ENCODE peak calls at places on chromosomes 6 and 20, in four cellular contexts. One of them, this sample, is unnamed.

GRCh38 chr20:23021941-23022340 is 13.2 kb upstream of the SSTR4 start:
- DNase-seq in transverse colon: no peak
- DNase-seq in WERI-Rb-1: no peak
- DNase-seq in suprapubic skin: no peak
- DNase-seq in this sample: peak

GRCh38 chr6:24126586-24127192 is 674 bp downstream of the NRSN1 start:
- DNase-seq in suprapubic skin: no peak
- DNase-seq in WERI-Rb-1: no peak
- DNase-seq in transverse colon: peak
- DNase-seq in this sample: peak

GRCh38 chr6:43935921-43936320 is 165.9 kb downstream of the VEGFA start:
- DNase-seq in suprapubic skin: peak
- DNase-seq in transverse colon: no peak
- DNase-seq in WERI-Rb-1: peak
- DNase-seq in this sample: no peak

GRCh38 chr6:143929975-143930374 is 65.7 kb downstream of the ZC2HC1B start:
- DNase-seq in WERI-Rb-1: no peak
- DNase-seq in transverse colon: no peak
- DNase-seq in suprapubic skin: no peak
- DNase-seq in this sample: no peak

GRCh38 chr20:8357703-8358102 is 225.6 kb downstream of the PLCB1 start:
- DNase-seq in transverse colon: no peak
- DNase-seq in suprapubic skin: no peak
- DNase-seq in WERI-Rb-1: no peak
- DNase-seq in this sample: no peak

GRCh38 chr6:167793421-167793820 is 33.3 kb upstream of the AFDN start:
- DNase-seq in transverse colon: peak
- DNase-seq in WERI-Rb-1: no peak
- DNase-seq in suprapubic skin: no peak
- DNase-seq in this sample: no peak

GRCh38 chr20:62358171-62358719 is 8.9 kb downstream of the LAMA5 start:
- DNase-seq in WERI-Rb-1: peak
- DNase-seq in suprapubic skin: no peak
- DNase-seq in transverse colon: no peak
- DNase-seq in this sample: no peak

GRCh38 chr20:45347297-45347935 is 808 bp downstream of the SDC4 start:
- DNase-seq in transverse colon: no peak
- DNase-seq in suprapubic skin: no peak
- DNase-seq in WERI-Rb-1: no peak
- DNase-seq in this sample: no peak

GRCh38 chr6:4460595-4461475 is 315.4 kb upstream of the CDYL start:
- DNase-seq in transverse colon: peak
- DNase-seq in WERI-Rb-1: no peak
- DNase-seq in suprapubic skin: peak
- DNase-seq in this sample: peak

GRCh38 chr6:158639056-158639455 is 5.5 kb downstream of the DYNLT1 start:
- DNase-seq in transverse colon: no peak
- DNase-seq in WERI-Rb-1: no peak
- DNase-seq in suprapubic skin: no peak
- DNase-seq in this sample: no peak

GRCh38 chr6:158642805-158643489 is 1.6 kb downstream of the DYNLT1 start:
- DNase-seq in suprapubic skin: no peak
- DNase-seq in transverse colon: no peak
- DNase-seq in WERI-Rb-1: no peak
- DNase-seq in this sample: no peak

GRCh38 chr6:158638393-158638792 is 6.2 kb downstream of the DYNLT1 start:
- DNase-seq in transverse colon: no peak
- DNase-seq in WERI-Rb-1: no peak
- DNase-seq in suprapubic skin: no peak
- DNase-seq in this sample: no peak

GRCh38 chr6:158642097-158642601 is 2.4 kb downstream of the DYNLT1 start:
- DNase-seq in WERI-Rb-1: no peak
- DNase-seq in suprapubic skin: no peak
- DNase-seq in transverse colon: no peak
- DNase-seq in this sample: no peak

DNA sequence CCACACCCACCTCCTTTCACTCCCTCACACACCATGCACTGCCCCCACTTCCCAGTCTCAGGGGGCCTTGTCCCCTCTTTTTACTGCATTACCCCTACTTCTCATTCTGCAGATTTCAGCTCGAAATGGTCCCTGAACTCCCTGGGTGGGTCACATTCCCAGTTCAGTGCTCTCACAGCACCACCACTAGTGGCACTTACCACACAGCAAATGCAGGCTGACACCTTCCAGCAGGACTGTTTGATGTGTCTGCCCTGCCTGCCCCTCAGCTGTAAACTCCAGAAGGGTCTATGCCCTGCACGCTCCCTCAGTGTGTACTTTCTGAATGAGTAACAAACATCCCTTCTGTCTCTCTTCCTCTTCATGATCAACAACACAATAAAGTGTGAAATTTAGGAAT is 4.0 kb downstream of the DYNLT1 start:
- DNase-seq in suprapubic skin: no peak
- DNase-seq in transverse colon: no peak
- DNase-seq in WERI-Rb-1: no peak
- DNase-seq in this sample: no peak
- TF ChIP-seq CTCF in suprapubic skin: no peak
- TF ChIP-seq CTCF in transverse colon: no peak
- TF ChIP-seq CTCF in WERI-Rb-1: no peak
- TF ChIP-seq CTCF in this sample: no peak

GRCh38 chr6:37566209-37566859 is 66.6 kb upstream of the CCDC167 start:
- DNase-seq in transverse colon: peak
- DNase-seq in WERI-Rb-1: peak
- DNase-seq in suprapubic skin: no peak
- DNase-seq in this sample: no peak
- H3K4me3 ChIP-seq in transverse colon: peak
- H3K4me3 ChIP-seq in WERI-Rb-1: peak
- H3K4me3 ChIP-seq in suprapubic skin: peak
- H3K4me3 ChIP-seq in this sample: peak

DNA sequence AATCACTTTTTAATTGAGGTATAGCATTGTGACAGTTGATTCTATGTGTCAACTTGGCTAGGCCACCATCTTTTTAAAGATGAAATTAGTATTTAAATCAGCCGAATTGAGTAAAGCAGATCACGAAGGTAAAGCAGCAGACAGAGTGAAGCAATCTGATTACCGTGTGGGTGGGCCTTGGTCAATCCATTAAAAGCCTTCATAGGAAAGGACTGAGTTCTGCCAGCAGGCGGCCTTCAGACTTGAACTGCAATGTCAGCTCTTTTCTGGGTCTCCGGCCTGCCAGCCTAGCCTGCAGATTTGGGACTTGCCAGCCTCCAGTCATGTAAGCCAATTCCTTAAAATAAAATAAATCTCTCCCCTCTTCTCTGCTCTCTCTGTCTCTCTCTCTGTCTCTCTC is 22.4 kb upstream of the TGM2 start:
- DNase-seq in WERI-Rb-1: peak
- DNase-seq in suprapubic skin: no peak
- DNase-seq in transverse colon: no peak
- DNase-seq in this sample: no peak
- TF ChIP-seq CTCF in WERI-Rb-1: peak
- TF ChIP-seq CTCF in suprapubic skin: no peak
- TF ChIP-seq CTCF in transverse colon: no peak
- TF ChIP-seq CTCF in this sample: peak

DNA sequence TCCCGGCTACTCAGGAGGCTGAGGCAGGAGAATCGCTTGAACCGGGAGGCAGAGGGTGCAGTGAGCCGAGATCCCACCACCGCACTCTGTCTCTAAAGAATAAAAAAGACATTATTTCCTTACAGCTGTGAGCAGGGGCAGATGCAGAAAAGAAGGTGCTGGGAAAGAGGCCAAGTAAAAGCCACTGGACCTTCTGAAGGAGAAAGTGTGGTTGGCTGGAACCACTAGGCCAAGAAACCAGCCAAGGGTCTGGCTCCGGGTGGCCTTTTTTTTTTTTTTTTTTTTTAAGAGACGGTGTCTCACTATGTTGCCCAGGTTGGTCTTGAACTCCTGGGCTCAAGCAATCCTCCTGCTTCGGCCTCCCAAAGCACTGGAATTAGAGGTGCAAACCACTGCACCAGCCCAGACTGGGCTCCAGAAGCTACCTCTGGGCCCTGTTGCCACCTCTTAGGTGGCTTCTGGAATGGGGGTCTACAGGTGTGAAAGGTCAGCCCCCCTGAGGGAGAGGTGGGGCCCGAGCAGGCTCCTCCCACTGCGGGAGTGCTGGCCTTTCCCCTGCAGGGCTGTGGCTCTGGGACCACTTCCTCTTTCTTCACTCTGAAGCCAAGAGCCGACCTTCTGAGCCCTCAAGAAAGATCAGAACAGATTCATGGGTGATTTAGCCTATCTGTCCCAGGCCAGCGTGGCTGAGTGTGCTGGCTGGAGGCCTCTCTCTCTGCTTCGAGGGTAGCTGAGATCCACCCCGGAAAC is at the start of gene FGD2:
- DNase-seq in suprapubic skin: no peak
- DNase-seq in transverse colon: peak
- DNase-seq in WERI-Rb-1: no peak
- DNase-seq in this sample: no peak
- H3K4me3 ChIP-seq in suprapubic skin: peak
- H3K4me3 ChIP-seq in transverse colon: peak
- H3K4me3 ChIP-seq in WERI-Rb-1: no peak
- H3K4me3 ChIP-seq in this sample: no peak

GRCh38 chr6:68167604-68168003 is 467.5 kb upstream of the ADGRB3 start:
- DNase-seq in transverse colon: no peak
- DNase-seq in WERI-Rb-1: no peak
- DNase-seq in suprapubic skin: no peak
- DNase-seq in this sample: no peak

GRCh38 chr6:68169922-68170321 is 465.2 kb upstream of the ADGRB3 start:
- DNase-seq in suprapubic skin: no peak
- DNase-seq in transverse colon: no peak
- DNase-seq in WERI-Rb-1: no peak
- DNase-seq in this sample: no peak
- TF ChIP-seq CTCF in suprapubic skin: no peak
- TF ChIP-seq CTCF in transverse colon: no peak
- TF ChIP-seq CTCF in WERI-Rb-1: no peak
- TF ChIP-seq CTCF in this sample: no peak

This sample was measured in HFF-Myc.